ENCODE peak calls at places on chromosome 6, in five cellular contexts. A is astrocyte of the spinal cord; T is heart right ventricle; R is CD4-positive, CD25-positive, alpha-beta regulatory T cell; K is aorta. V is an unnamed sample.
A peak's percentile ranks its signal among the peaks of the same experiment; 100 is the strongest.

GRCh38 chr6:39892490-39893129 is 41.7 kb downstream of the MOCS1 start:
- DNase-seq in A (peak; percentile 73), T (peak; percentile 55), R (no peak), K (peak; percentile 93), V (peak; percentile 83)

GRCh38 chr6:158906926-158907325 is 87.8 kb upstream of the EZR start:
- DNase-seq in A (no peak), T (no peak), R (no peak), K (no peak), V (no peak)

GRCh38 chr6:45830441-45831139 is 185.1 kb downstream of the CLIC5 start:
- DNase-seq in A (no peak), T (no peak), R (peak; percentile 0), K (no peak), V (no peak)

GRCh38 chr6:26273673-26274595 is 91.1 kb upstream of the BTN3A2 start:
- DNase-seq in A (peak; percentile 48), T (no peak), R (peak; percentile 79), K (no peak), V (no peak)

GRCh38 chr6:137389150-137389664 is 105.0 kb downstream of the OLIG3 start:
- DNase-seq in A (no peak), T (no peak), R (peak; percentile 49), K (no peak), V (peak; percentile 36)

GRCh38 chr6:4270001-4270400 is 134.6 kb upstream of the ECI2 start:
- DNase-seq in A (no peak), T (no peak), R (no peak), K (no peak), V (no peak)

GRCh38 chr6:74715362-74716068 is 490.3 kb downstream of the COL12A1 start:
- DNase-seq in A (peak; percentile 59), T (no peak), R (no peak), K (no peak), V (peak; percentile 75)

GRCh38 chr6:170269873-170270541 is 20.9 kb downstream of the DLL1 start:
- DNase-seq in A (no peak), T (no peak), R (no peak), K (no peak), V (no peak)

GRCh38 chr6:158347335-158347734 is 35.1 kb downstream of the TULP4 start:
- DNase-seq in A (no peak), T (no peak), R (no peak), K (no peak), V (peak; percentile 7)

GRCh38 chr6:150185697-150186096 is 42.9 kb downstream of the PPP1R14C start:
- DNase-seq in A (no peak), T (no peak), R (no peak), K (peak; percentile 23), V (no peak)

GRCh38 chr6:40907198-40907701 is 131.8 kb downstream of the UNC5CL start:
- DNase-seq in A (peak; percentile 32), T (peak; percentile 9), R (no peak), K (peak; percentile 81), V (peak; percentile 33)

GRCh38 chr6:100449239-100449691 is 15.5 kb downstream of the SIM1 start:
- DNase-seq in A (no peak), T (no peak), R (no peak), K (no peak), V (no peak)

GRCh38 chr6:48611332-48611731 is 500.3 kb upstream of the PTCHD4 start:
- DNase-seq in A (peak; percentile 69), T (no peak), R (no peak), K (no peak), V (peak; percentile 41)

GRCh38 chr6:11812439-11812838 is 33.8 kb upstream of the ADTRP start:
- DNase-seq in A (no peak), T (no peak), R (no peak), K (no peak), V (no peak)

GRCh38 chr6:51654647-51655046 is 432.8 kb downstream of the PKHD1 start:
- DNase-seq in A (no peak), T (no peak), R (no peak), K (no peak), V (no peak)

GRCh38 chr6:21767891-21768659 is 174.5 kb downstream of the SOX4 start:
- DNase-seq in A (peak; percentile 75), T (no peak), R (no peak), K (no peak), V (peak; percentile 75)

GRCh38 chr6:170453586-170454511 is 99.3 kb downstream of the PSMB1 start:
- DNase-seq in A (no peak), T (no peak), R (no peak), K (no peak), V (no peak)

GRCh38 chr6:168060521-168060931 is 18.5 kb downstream of the FRMD1 start:
- DNase-seq in A (peak; percentile 37), T (peak; percentile 70), R (no peak), K (no peak), V (peak; percentile 79)

GRCh38 chr6:104689551-104690205 is 170.0 kb downstream of the HACE1 start:
- DNase-seq in A (peak; percentile 54), T (no peak), R (no peak), K (no peak), V (peak; percentile 44)

GRCh38 chr6:143396497-143397228 is 53.8 kb downstream of the ADAT2 start:
- DNase-seq in A (peak; percentile 18), T (no peak), R (no peak), K (no peak), V (peak; percentile 7)

GRCh38 chr6:102774326-102774725 is 1380.8 kb downstream of the GRIK2 start:
- DNase-seq in A (no peak), T (no peak), R (no peak), K (no peak), V (no peak)

GRCh38 chr6:32819729-32820128 is 2.9 kb upstream of the HLA-DOB start:
- DNase-seq in A (peak; percentile 55), T (no peak), R (no peak), K (no peak), V (peak; percentile 38)

GRCh38 chr6:157962601-157963084 is 19.0 kb upstream of the SYNJ2 start:
- DNase-seq in A (peak; percentile 62), T (no peak), R (no peak), K (no peak), V (peak; percentile 57)

GRCh38 chr6:158018370-158018771 is 36.7 kb downstream of the SYNJ2 start:
- DNase-seq in A (no peak), T (no peak), R (no peak), K (no peak), V (peak; percentile 83)

GRCh38 chr6:106026748-106027147 is 59.4 kb upstream of the PRDM1 start:
- DNase-seq in A (peak; percentile 35), T (no peak), R (no peak), K (no peak), V (no peak)

GRCh38 chr6:109767961-109768360 is 76.9 kb downstream of the FIG4 start:
- DNase-seq in A (no peak), T (no peak), R (no peak), K (no peak), V (peak; percentile 25)

V was measured in fibroblast of pulmonary artery.